ENCODE peak calls at places on chromosomes 4 and X, in eight cellular contexts. One of them, this sample, is unnamed.

GRCh38 chr4:121822796-121823504 is 733 bp downstream of the CCNA2 start:
- DNase-seq in SW480: peak
- DNase-seq in neural progenitor cell: peak
- DNase-seq in activated CD8-positive, alpha-beta memory T cell treated with anti-CD3 and anti-CD28 coated beads for 48 hours: no peak
- DNase-seq in H7: peak
- DNase-seq in kidney tubule cell: peak
- DNase-seq in activated CD4-positive, alpha-beta T cell treated with anti-CD3 and anti-CD28 coated beads for 36 hours: peak
- DNase-seq in T-helper 9 cell: peak
- DNase-seq in this sample: peak

GRCh38 chr4:13984996-13985780 is 357.7 kb upstream of the BOD1L1 start:
- DNase-seq in SW480: no peak
- DNase-seq in T-helper 9 cell: no peak
- DNase-seq in activated CD4-positive, alpha-beta T cell treated with anti-CD3 and anti-CD28 coated beads for 36 hours: no peak
- DNase-seq in activated CD8-positive, alpha-beta memory T cell treated with anti-CD3 and anti-CD28 coated beads for 48 hours: no peak
- DNase-seq in kidney tubule cell: peak
- DNase-seq in H7: no peak
- DNase-seq in neural progenitor cell: no peak
- DNase-seq in this sample: no peak

GRCh38 chrX:16712116-16712824 is at the start of gene CTPS2:
- DNase-seq in H7: peak
- DNase-seq in kidney tubule cell: peak
- DNase-seq in activated CD8-positive, alpha-beta memory T cell treated with anti-CD3 and anti-CD28 coated beads for 48 hours: no peak
- DNase-seq in activated CD4-positive, alpha-beta T cell treated with anti-CD3 and anti-CD28 coated beads for 36 hours: peak
- DNase-seq in T-helper 9 cell: peak
- DNase-seq in neural progenitor cell: peak
- DNase-seq in SW480: peak
- DNase-seq in this sample: peak

GRCh38 chr4:73606465-73606974 is 13.7 kb downstream of the RASSF6 start:
- DNase-seq in neural progenitor cell: no peak
- DNase-seq in activated CD4-positive, alpha-beta T cell treated with anti-CD3 and anti-CD28 coated beads for 36 hours: no peak
- DNase-seq in SW480: peak
- DNase-seq in T-helper 9 cell: no peak
- DNase-seq in H7: no peak
- DNase-seq in activated CD8-positive, alpha-beta memory T cell treated with anti-CD3 and anti-CD28 coated beads for 48 hours: no peak
- DNase-seq in kidney tubule cell: no peak
- DNase-seq in this sample: no peak

GRCh38 chr4:182716207-182716606 is 201.0 kb downstream of the DCTD start:
- DNase-seq in activated CD8-positive, alpha-beta memory T cell treated with anti-CD3 and anti-CD28 coated beads for 48 hours: no peak
- DNase-seq in H7: peak
- DNase-seq in neural progenitor cell: peak
- DNase-seq in SW480: no peak
- DNase-seq in kidney tubule cell: no peak
- DNase-seq in T-helper 9 cell: no peak
- DNase-seq in activated CD4-positive, alpha-beta T cell treated with anti-CD3 and anti-CD28 coated beads for 36 hours: no peak
- DNase-seq in this sample: no peak

GRCh38 chrX:100648601-100649417 is 4.8 kb downstream of the SRPX2 start:
- DNase-seq in T-helper 9 cell: no peak
- DNase-seq in neural progenitor cell: peak
- DNase-seq in kidney tubule cell: peak
- DNase-seq in activated CD4-positive, alpha-beta T cell treated with anti-CD3 and anti-CD28 coated beads for 36 hours: no peak
- DNase-seq in H7: no peak
- DNase-seq in SW480: no peak
- DNase-seq in activated CD8-positive, alpha-beta memory T cell treated with anti-CD3 and anti-CD28 coated beads for 48 hours: no peak
- DNase-seq in this sample: no peak

GRCh38 chr4:123651127-123651526 is 254.5 kb downstream of the SPRY1 start:
- DNase-seq in kidney tubule cell: no peak
- DNase-seq in neural progenitor cell: no peak
- DNase-seq in activated CD4-positive, alpha-beta T cell treated with anti-CD3 and anti-CD28 coated beads for 36 hours: no peak
- DNase-seq in SW480: no peak
- DNase-seq in H7: no peak
- DNase-seq in T-helper 9 cell: no peak
- DNase-seq in activated CD8-positive, alpha-beta memory T cell treated with anti-CD3 and anti-CD28 coated beads for 48 hours: no peak
- DNase-seq in this sample: no peak

GRCh38 chr4:116358633-116359222 is 726.6 kb downstream of the TRAM1L1 start:
- DNase-seq in H7: peak
- DNase-seq in T-helper 9 cell: no peak
- DNase-seq in neural progenitor cell: peak
- DNase-seq in activated CD8-positive, alpha-beta memory T cell treated with anti-CD3 and anti-CD28 coated beads for 48 hours: no peak
- DNase-seq in SW480: peak
- DNase-seq in activated CD4-positive, alpha-beta T cell treated with anti-CD3 and anti-CD28 coated beads for 36 hours: peak
- DNase-seq in kidney tubule cell: peak
- DNase-seq in this sample: peak

GRCh38 chr4:153722036-153722435 is 37.8 kb downstream of the RNF175 start:
- DNase-seq in SW480: no peak
- DNase-seq in kidney tubule cell: no peak
- DNase-seq in H7: no peak
- DNase-seq in neural progenitor cell: no peak
- DNase-seq in activated CD8-positive, alpha-beta memory T cell treated with anti-CD3 and anti-CD28 coated beads for 48 hours: no peak
- DNase-seq in activated CD4-positive, alpha-beta T cell treated with anti-CD3 and anti-CD28 coated beads for 36 hours: no peak
- DNase-seq in T-helper 9 cell: no peak
- DNase-seq in this sample: no peak

GRCh38 chr4:9735515-9735914 is 45.9 kb upstream of the DRD5 start:
- DNase-seq in kidney tubule cell: no peak
- DNase-seq in activated CD4-positive, alpha-beta T cell treated with anti-CD3 and anti-CD28 coated beads for 36 hours: no peak
- DNase-seq in neural progenitor cell: no peak
- DNase-seq in SW480: no peak
- DNase-seq in H7: peak
- DNase-seq in T-helper 9 cell: no peak
- DNase-seq in activated CD8-positive, alpha-beta memory T cell treated with anti-CD3 and anti-CD28 coated beads for 48 hours: no peak
- DNase-seq in this sample: no peak

GRCh38 chr4:113637363-113637762 is 124.2 kb downstream of the CAMK2D start:
- DNase-seq in H7: no peak
- DNase-seq in activated CD4-positive, alpha-beta T cell treated with anti-CD3 and anti-CD28 coated beads for 36 hours: no peak
- DNase-seq in T-helper 9 cell: no peak
- DNase-seq in kidney tubule cell: no peak
- DNase-seq in neural progenitor cell: no peak
- DNase-seq in activated CD8-positive, alpha-beta memory T cell treated with anti-CD3 and anti-CD28 coated beads for 48 hours: no peak
- DNase-seq in SW480: no peak
- DNase-seq in this sample: no peak

GRCh38 chr4:6749340-6750171 is 33.0 kb upstream of the KIAA0232 start:
- DNase-seq in activated CD4-positive, alpha-beta T cell treated with anti-CD3 and anti-CD28 coated beads for 36 hours: no peak
- DNase-seq in neural progenitor cell: no peak
- DNase-seq in SW480: peak
- DNase-seq in H7: no peak
- DNase-seq in T-helper 9 cell: no peak
- DNase-seq in activated CD8-positive, alpha-beta memory T cell treated with anti-CD3 and anti-CD28 coated beads for 48 hours: no peak
- DNase-seq in kidney tubule cell: peak
- DNase-seq in this sample: no peak

GRCh38 chr4:181548873-181549541 is 694.2 kb upstream of the TENM3 start:
- DNase-seq in T-helper 9 cell: no peak
- DNase-seq in neural progenitor cell: no peak
- DNase-seq in activated CD4-positive, alpha-beta T cell treated with anti-CD3 and anti-CD28 coated beads for 36 hours: no peak
- DNase-seq in activated CD8-positive, alpha-beta memory T cell treated with anti-CD3 and anti-CD28 coated beads for 48 hours: no peak
- DNase-seq in SW480: peak
- DNase-seq in kidney tubule cell: no peak
- DNase-seq in H7: no peak
- DNase-seq in this sample: no peak

GRCh38 chrX:138897621-138898492 is 186.3 kb upstream of the FGF13 start:
- DNase-seq in neural progenitor cell: no peak
- DNase-seq in H7: no peak
- DNase-seq in activated CD4-positive, alpha-beta T cell treated with anti-CD3 and anti-CD28 coated beads for 36 hours: no peak
- DNase-seq in T-helper 9 cell: no peak
- DNase-seq in activated CD8-positive, alpha-beta memory T cell treated with anti-CD3 and anti-CD28 coated beads for 48 hours: no peak
- DNase-seq in SW480: no peak
- DNase-seq in kidney tubule cell: peak
- DNase-seq in this sample: no peak

GRCh38 chr4:158182736-158183135 is 9.9 kb upstream of the GASK1B start:
- DNase-seq in T-helper 9 cell: no peak
- DNase-seq in activated CD8-positive, alpha-beta memory T cell treated with anti-CD3 and anti-CD28 coated beads for 48 hours: no peak
- DNase-seq in H7: no peak
- DNase-seq in kidney tubule cell: no peak
- DNase-seq in neural progenitor cell: no peak
- DNase-seq in activated CD4-positive, alpha-beta T cell treated with anti-CD3 and anti-CD28 coated beads for 36 hours: no peak
- DNase-seq in SW480: no peak
- DNase-seq in this sample: no peak

GRCh38 chrX:10240918-10241317 is 84.1 kb downstream of the CLCN4 start:
- DNase-seq in SW480: no peak
- DNase-seq in kidney tubule cell: peak
- DNase-seq in H7: no peak
- DNase-seq in activated CD8-positive, alpha-beta memory T cell treated with anti-CD3 and anti-CD28 coated beads for 48 hours: no peak
- DNase-seq in activated CD4-positive, alpha-beta T cell treated with anti-CD3 and anti-CD28 coated beads for 36 hours: no peak
- DNase-seq in T-helper 9 cell: no peak
- DNase-seq in neural progenitor cell: no peak
- DNase-seq in this sample: no peak

GRCh38 chr4:183960912-183961569 is 55.9 kb downstream of the STOX2 start:
- DNase-seq in kidney tubule cell: peak
- DNase-seq in neural progenitor cell: no peak
- DNase-seq in activated CD4-positive, alpha-beta T cell treated with anti-CD3 and anti-CD28 coated beads for 36 hours: no peak
- DNase-seq in SW480: peak
- DNase-seq in T-helper 9 cell: no peak
- DNase-seq in H7: no peak
- DNase-seq in activated CD8-positive, alpha-beta memory T cell treated with anti-CD3 and anti-CD28 coated beads for 48 hours: no peak
- DNase-seq in this sample: no peak

This sample was measured in activated CD8-positive, alpha-beta T cell treated with anti-CD3 and anti-CD28 coated beads for 36 hours.